ENCODE peak calls at places on chromosomes 4 and X, in ten cellular contexts. Q is NT2/D1; P is activated CD4-positive, alpha-beta T cell treated with anti-CD3 and anti-CD28 coated beads, Interleukin-2, amount 50 U/mL, for 24 hours; S is adrenal gland; L is amniotic stem cell; W is BJ; Y is B cell; H is GM13977; J is effector CD4-positive, alpha-beta T cell; T is occipital lobe. C is an unnamed sample.

GRCh38 chr4:17762705-17763104 is 18.7 kb downstream of the FAM184B start:
- DNase-seq in W (no peak), Y (no peak), Q (no peak), S (no peak), H (no peak), P (no peak), L (no peak), J (no peak), T (no peak), C (no peak)

GRCh38 chrX:46446727-46447378 is 98.4 kb downstream of the ZNF674 start:
- DNase-seq in L (peak), P (peak), H (peak), J (peak), Q (peak), S (peak), Y (peak), T (peak), W (no peak), C (peak)

GRCh38 chr4:80185787-80186548 is 11.3 kb upstream of the PRDM8 start:
- DNase-seq in L (no peak), Q (no peak), J (no peak), P (no peak), S (no peak), T (no peak), H (peak), Y (no peak), W (no peak), C (no peak)

GRCh38 chr4:38177792-38178665 is 217.8 kb downstream of the PTTG2 start:
- DNase-seq in L (no peak), P (peak), W (no peak), S (peak), H (no peak), Q (no peak), J (no peak), Y (peak), T (no peak), C (peak)

GRCh38 chr4:7286170-7286569 is 93.8 kb downstream of the SORCS2 start:
- DNase-seq in P (no peak), W (no peak), L (no peak), S (no peak), T (peak), J (no peak), H (no peak), Y (no peak), Q (no peak), C (no peak)

GRCh38 chr4:152591361-152591760 is 55.5 kb upstream of the FBXW7 start:
- DNase-seq in W (no peak), J (no peak), T (peak), Q (no peak), S (peak), P (no peak), H (no peak), L (no peak), Y (no peak), C (no peak)

GRCh38 chrX:116111497-116111896 is 59.0 kb upstream of the AGTR2 start:
- DNase-seq in L (no peak), Q (no peak), W (no peak), P (no peak), J (no peak), H (no peak), S (no peak), T (no peak), Y (no peak), C (no peak)

GRCh38 chr4:152968806-152969394 is 32.8 kb downstream of the FHDC1 start:
- DNase-seq in T (no peak), W (no peak), S (no peak), L (no peak), Q (no peak), J (no peak), Y (no peak), H (no peak), P (no peak), C (no peak)

GRCh38 chrX:22095306-22095705 is 63.2 kb downstream of the PHEX start:
- DNase-seq in P (no peak), J (no peak), Q (no peak), T (no peak), S (no peak), H (no peak), W (no peak), L (no peak), Y (no peak), C (no peak)

C was measured in omental fat pad.